ENCODE peak calls at places on chromosomes 7 and 10, in four cellular contexts. One of them, this sample, is unnamed.

GRCh38 chr7:15130666-15131541 is 228.4 kb upstream of the DGKB start:
- DNase-seq in spleen: no peak
- DNase-seq in transverse colon: no peak
- DNase-seq in IMR-90: peak
- DNase-seq in this sample: no peak

GRCh38 chr10:87538092-87538795 is 33.6 kb downstream of the MINPP1 start:
- DNase-seq in spleen: no peak
- DNase-seq in transverse colon: no peak
- DNase-seq in IMR-90: no peak
- DNase-seq in this sample: no peak

GRCh38 chr7:36021917-36022550 is 131.0 kb upstream of the EEPD1 start:
- DNase-seq in spleen: no peak
- DNase-seq in transverse colon: no peak
- DNase-seq in IMR-90: no peak
- DNase-seq in this sample: no peak

GRCh38 chr7:105250239-105250638 is 138.5 kb downstream of the SRPK2 start:
- DNase-seq in spleen: no peak
- DNase-seq in transverse colon: no peak
- DNase-seq in IMR-90: no peak
- DNase-seq in this sample: no peak

GRCh38 chr7:139334399-139335150 is 6.6 kb upstream of the FMC1 start:
- DNase-seq in spleen: no peak
- DNase-seq in transverse colon: no peak
- DNase-seq in IMR-90: no peak
- DNase-seq in this sample: no peak

GRCh38 chr10:75530337-75530736 is 98.9 kb downstream of the LRMDA start:
- DNase-seq in spleen: no peak
- DNase-seq in transverse colon: no peak
- DNase-seq in IMR-90: no peak
- DNase-seq in this sample: no peak

GRCh38 chr7:151242181-151243044 is 6.1 kb downstream of the SMARCD3 start:
- DNase-seq in spleen: no peak
- DNase-seq in transverse colon: no peak
- DNase-seq in IMR-90: no peak
- DNase-seq in this sample: no peak

GRCh38 chr10:85607296-85607695 is 759.3 kb downstream of the GRID1 start:
- DNase-seq in spleen: no peak
- DNase-seq in transverse colon: no peak
- DNase-seq in IMR-90: no peak
- DNase-seq in this sample: peak

GRCh38 chr7:80428161-80429054 is 83.5 kb downstream of the GNAT3 start:
- DNase-seq in spleen: no peak
- DNase-seq in transverse colon: no peak
- DNase-seq in IMR-90: peak
- DNase-seq in this sample: no peak

GRCh38 chr10:85864866-85865526 is 501.6 kb downstream of the GRID1 start:
- DNase-seq in spleen: no peak
- DNase-seq in transverse colon: no peak
- DNase-seq in IMR-90: no peak
- DNase-seq in this sample: no peak

GRCh38 chr10:49362596-49363260 is 33.2 kb downstream of the DRGX start:
- DNase-seq in spleen: no peak
- DNase-seq in transverse colon: no peak
- DNase-seq in IMR-90: no peak
- DNase-seq in this sample: peak

GRCh38 chr10:103872137-103872933 is 17.0 kb upstream of the SH3PXD2A start:
- DNase-seq in spleen: no peak
- DNase-seq in transverse colon: no peak
- DNase-seq in IMR-90: peak
- DNase-seq in this sample: no peak

GRCh38 chr7:31464601-31465000 is 49.3 kb upstream of the ITPRID1 start:
- DNase-seq in spleen: no peak
- DNase-seq in transverse colon: no peak
- DNase-seq in IMR-90: no peak
- DNase-seq in this sample: no peak

GRCh38 chr10:32943854-32944661 is 14.0 kb downstream of the ITGB1 start:
- DNase-seq in spleen: no peak
- DNase-seq in transverse colon: peak
- DNase-seq in IMR-90: no peak
- DNase-seq in this sample: no peak

GRCh38 chr7:107857541-107857912 is 33.5 kb upstream of the DLD start:
- DNase-seq in spleen: no peak
- DNase-seq in transverse colon: no peak
- DNase-seq in IMR-90: peak
- DNase-seq in this sample: no peak

GRCh38 chr7:157925383-157925875 is 588.6 kb downstream of the DNAJB6 start:
- DNase-seq in spleen: peak
- DNase-seq in transverse colon: no peak
- DNase-seq in IMR-90: no peak
- DNase-seq in this sample: no peak

GRCh38 chr7:3063016-3063753 is 19.5 kb upstream of the CARD11 start:
- DNase-seq in spleen: peak
- DNase-seq in transverse colon: peak
- DNase-seq in IMR-90: no peak
- DNase-seq in this sample: no peak

GRCh38 chr10:70879244-70879643 is 9.1 kb downstream of the PCBD1 start:
- DNase-seq in spleen: no peak
- DNase-seq in transverse colon: no peak
- DNase-seq in IMR-90: no peak
- DNase-seq in this sample: no peak

GRCh38 chr10:43892062-43892765 is 243.5 kb upstream of the ZNF32 start:
- DNase-seq in spleen: no peak
- DNase-seq in transverse colon: no peak
- DNase-seq in IMR-90: peak
- DNase-seq in this sample: peak

GRCh38 chr7:1355568-1356340 is 103.5 kb downstream of the MICALL2 start:
- DNase-seq in spleen: peak
- DNase-seq in transverse colon: peak
- DNase-seq in IMR-90: no peak
- DNase-seq in this sample: no peak

GRCh38 chr7:41792099-41792498 is 89.2 kb upstream of the INHBA start:
- DNase-seq in spleen: no peak
- DNase-seq in transverse colon: no peak
- DNase-seq in IMR-90: peak
- DNase-seq in this sample: no peak

GRCh38 chr10:385571-386300 is 250.5 kb downstream of the ZMYND11 start:
- DNase-seq in spleen: no peak
- DNase-seq in transverse colon: no peak
- DNase-seq in IMR-90: no peak
- DNase-seq in this sample: no peak

GRCh38 chr10:14954001-14954770 is at the start of gene DCLRE1C:
- DNase-seq in spleen: peak
- DNase-seq in transverse colon: peak
- DNase-seq in IMR-90: peak
- DNase-seq in this sample: peak
- TF ChIP-seq POLR2A in spleen: no peak
- TF ChIP-seq POLR2A in transverse colon: peak
- TF ChIP-seq POLR2A in IMR-90: peak
- TF ChIP-seq POLR2A in this sample: no peak

GRCh38 chr7:22860337-22860736 is 37.7 kb upstream of the TOMM7 start:
- DNase-seq in spleen: no peak
- DNase-seq in transverse colon: no peak
- DNase-seq in IMR-90: no peak
- DNase-seq in this sample: no peak
- TF ChIP-seq POLR2A in spleen: no peak
- TF ChIP-seq POLR2A in transverse colon: no peak
- TF ChIP-seq POLR2A in IMR-90: no peak
- TF ChIP-seq POLR2A in this sample: no peak

GRCh38 chr10:96290368-96291133 is 13.7 kb upstream of the DNTT start:
- DNase-seq in spleen: no peak
- DNase-seq in transverse colon: no peak
- DNase-seq in IMR-90: no peak
- DNase-seq in this sample: no peak
- TF ChIP-seq POLR2A in spleen: no peak
- TF ChIP-seq POLR2A in transverse colon: no peak
- TF ChIP-seq POLR2A in IMR-90: no peak
- TF ChIP-seq POLR2A in this sample: no peak

DNA sequence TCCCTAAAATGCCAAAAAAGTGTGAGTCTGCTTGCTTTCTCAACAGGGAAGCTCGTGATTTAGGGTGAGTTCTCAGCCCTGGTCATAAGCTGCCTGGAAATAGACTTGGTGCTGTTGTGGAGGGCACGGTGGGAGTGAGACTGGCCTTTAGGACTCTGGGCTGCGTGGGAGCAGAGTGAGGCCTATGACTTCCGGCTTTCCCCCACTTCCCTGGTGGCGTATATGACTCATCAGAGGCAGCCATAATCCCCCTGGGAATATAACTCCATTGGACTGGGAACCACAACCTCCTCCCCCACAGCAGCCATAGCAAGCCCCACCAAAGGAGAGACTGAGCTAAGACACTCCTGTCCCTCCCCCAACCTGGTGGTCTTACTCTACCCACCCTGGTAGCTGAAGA is 95.0 kb downstream of the PON1 start:
- DNase-seq in spleen: no peak
- DNase-seq in transverse colon: no peak
- DNase-seq in IMR-90: no peak
- DNase-seq in this sample: no peak
- TF ChIP-seq POLR2A in spleen: no peak
- TF ChIP-seq POLR2A in transverse colon: no peak
- TF ChIP-seq POLR2A in IMR-90: no peak
- TF ChIP-seq POLR2A in this sample: no peak

DNA sequence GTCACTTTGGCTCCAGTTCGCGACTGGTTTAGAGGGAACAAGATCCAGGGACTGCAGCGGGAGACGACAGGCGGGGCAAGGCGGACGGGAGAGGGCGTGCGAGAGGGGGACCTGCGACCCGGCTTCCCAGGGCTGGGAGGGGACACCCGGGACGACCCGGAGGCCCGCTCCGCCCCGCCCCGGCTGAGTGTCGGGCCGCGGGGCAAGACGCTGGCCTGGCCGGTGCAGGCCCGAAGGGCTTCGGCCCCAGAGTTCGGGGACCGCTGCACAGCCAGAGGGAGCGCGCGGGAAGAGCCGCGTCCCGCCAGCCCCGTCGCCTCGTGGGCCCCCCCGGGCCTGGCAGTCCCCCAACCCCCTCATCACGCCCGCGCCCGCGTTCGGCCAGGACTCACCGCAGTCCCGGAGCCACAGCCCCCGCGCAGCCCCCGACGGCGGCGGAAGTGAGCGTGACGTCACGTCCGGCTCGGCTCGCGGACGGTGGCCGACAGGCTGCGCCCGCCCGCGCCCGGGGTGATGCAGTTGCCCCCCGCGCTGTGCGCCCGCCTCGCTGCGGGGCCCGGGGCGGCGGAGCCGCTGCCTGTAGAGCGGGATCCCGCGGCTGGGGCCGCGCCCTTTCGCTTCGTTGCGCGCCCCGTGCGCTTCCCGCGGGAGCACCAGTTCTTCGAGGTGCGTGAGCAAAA is at the start of the genes TUBGCP2 and ZNF511:
- DNase-seq in spleen: peak
- DNase-seq in transverse colon: peak
- DNase-seq in IMR-90: peak
- DNase-seq in this sample: peak
- TF ChIP-seq POLR2A in spleen: no peak
- TF ChIP-seq POLR2A in transverse colon: peak
- TF ChIP-seq POLR2A in IMR-90: peak
- TF ChIP-seq POLR2A in this sample: peak

GRCh38 chr10:102775973-102776669 is 32.4 kb downstream of the WBP1L start:
- DNase-seq in spleen: no peak
- DNase-seq in transverse colon: peak
- DNase-seq in IMR-90: peak
- DNase-seq in this sample: peak

GRCh38 chr10:102775201-102775972 is 31.6 kb downstream of the WBP1L start:
- DNase-seq in spleen: no peak
- DNase-seq in transverse colon: peak
- DNase-seq in IMR-90: peak
- DNase-seq in this sample: peak

GRCh38 chr10:102778781-102779180 is 35.0 kb downstream of the WBP1L start:
- DNase-seq in spleen: no peak
- DNase-seq in transverse colon: no peak
- DNase-seq in IMR-90: no peak
- DNase-seq in this sample: no peak

GRCh38 chr10:102777696-102778530 is 34.2 kb downstream of the WBP1L start:
- DNase-seq in spleen: no peak
- DNase-seq in transverse colon: no peak
- DNase-seq in IMR-90: no peak
- DNase-seq in this sample: no peak

DNA sequence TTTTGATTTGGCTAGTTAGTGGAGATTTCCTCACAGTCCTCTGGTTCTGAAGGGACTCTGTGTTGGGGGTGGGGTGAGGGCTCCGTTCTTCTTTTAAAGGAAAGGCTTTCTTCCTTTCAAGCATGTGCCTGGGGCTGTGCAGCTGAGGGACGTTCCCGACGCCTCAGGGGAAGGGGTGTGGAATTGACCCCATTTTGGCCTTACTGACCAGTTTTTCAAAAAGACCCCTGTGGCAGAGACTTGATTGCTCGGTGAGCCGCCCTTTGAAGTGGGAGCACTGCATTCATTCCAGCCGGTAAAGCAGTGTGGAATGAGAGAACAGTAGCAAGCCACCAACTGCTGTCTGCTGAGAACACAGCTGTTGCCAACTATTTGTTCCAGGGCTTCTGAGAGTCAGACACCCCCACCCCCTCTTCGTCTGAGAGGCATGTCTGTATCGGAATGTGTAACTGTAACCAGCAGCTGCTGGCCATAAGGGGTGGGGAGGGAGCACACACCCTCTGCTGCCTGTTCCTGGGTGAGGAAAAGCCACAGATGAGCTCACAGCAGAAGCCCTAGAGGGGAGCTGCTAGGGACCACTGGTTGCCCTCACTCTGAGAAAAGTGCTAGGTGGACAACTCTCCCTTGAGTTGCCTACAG is 33.1 kb downstream of the WBP1L start:
- DNase-seq in spleen: no peak
- DNase-seq in transverse colon: peak
- DNase-seq in IMR-90: peak
- DNase-seq in this sample: peak
- TF ChIP-seq POLR2A in spleen: no peak
- TF ChIP-seq POLR2A in transverse colon: peak
- TF ChIP-seq POLR2A in IMR-90: peak
- TF ChIP-seq POLR2A in this sample: peak

GRCh38 chr7:30284298-30285066 is at the start of gene ZNRF2:
- DNase-seq in spleen: peak
- DNase-seq in transverse colon: peak
- DNase-seq in IMR-90: peak
- DNase-seq in this sample: peak
- TF ChIP-seq POLR2A in spleen: peak
- TF ChIP-seq POLR2A in transverse colon: peak
- TF ChIP-seq POLR2A in IMR-90: no peak
- TF ChIP-seq POLR2A in this sample: peak

DNA sequence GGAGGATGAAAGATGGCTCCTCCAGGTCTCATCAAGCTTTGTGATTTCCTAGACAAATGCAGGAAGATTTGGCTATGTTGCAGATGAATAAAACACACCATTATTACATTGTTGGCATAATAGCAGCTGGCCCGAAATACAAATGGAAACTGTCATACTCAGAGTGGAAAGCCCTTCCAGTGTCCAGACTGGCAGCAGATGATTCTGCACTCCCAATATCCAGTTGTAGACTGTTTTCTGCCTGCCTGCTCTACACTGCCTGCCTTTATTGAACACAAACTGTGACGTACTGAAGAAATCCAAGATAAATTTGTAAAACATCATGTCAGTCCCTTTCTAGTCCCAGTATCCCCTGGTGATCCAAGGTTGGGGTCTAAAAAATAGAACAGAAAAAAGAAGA is 99.7 kb upstream of the FZD1 start:
- DNase-seq in spleen: no peak
- DNase-seq in transverse colon: no peak
- DNase-seq in IMR-90: no peak
- DNase-seq in this sample: no peak
- TF ChIP-seq POLR2A in spleen: no peak
- TF ChIP-seq POLR2A in transverse colon: no peak
- TF ChIP-seq POLR2A in IMR-90: no peak
- TF ChIP-seq POLR2A in this sample: no peak

GRCh38 chr7:101688183-101688831 is 59.2 kb upstream of the MYL10 start:
- DNase-seq in spleen: peak
- DNase-seq in transverse colon: peak
- DNase-seq in IMR-90: peak
- DNase-seq in this sample: peak
- TF ChIP-seq POLR2A in spleen: no peak
- TF ChIP-seq POLR2A in transverse colon: no peak
- TF ChIP-seq POLR2A in IMR-90: peak
- TF ChIP-seq POLR2A in this sample: no peak